ENCODE peak calls at places on chromosomes 7 and 10, in eight cellular contexts. One of them, this sample, is unnamed.

GRCh38 chr10:117759266-117759665 is 216.7 kb downstream of the EMX2 start:
- DNase-seq in iris pigment epithelial cell: no peak
- DNase-seq in DMS153: no peak
- DNase-seq in endothelial cell: no peak
- DNase-seq in globus pallidus: no peak
- DNase-seq in amniotic stem cell: no peak
- DNase-seq in stimulated activated CD4-positive, alpha-beta T cell treated with anti-CD3 and anti-CD28 coated beads, Interleukin-1b, Interleukin-23, amount 100 ng/mL, for 4 hours: no peak
- DNase-seq in neural crest cell: no peak
- DNase-seq in this sample: no peak

GRCh38 chr7:24980695-24981543 is 941 bp upstream of the OSBPL3 start:
- DNase-seq in globus pallidus: peak
- DNase-seq in iris pigment epithelial cell: peak
- DNase-seq in stimulated activated CD4-positive, alpha-beta T cell treated with anti-CD3 and anti-CD28 coated beads, Interleukin-1b, Interleukin-23, amount 100 ng/mL, for 4 hours: no peak
- DNase-seq in endothelial cell: no peak
- DNase-seq in neural crest cell: no peak
- DNase-seq in DMS153: peak
- DNase-seq in amniotic stem cell: no peak
- DNase-seq in this sample: no peak

GRCh38 chr7:157495594-157495993 is 158.8 kb downstream of the DNAJB6 start:
- DNase-seq in endothelial cell: no peak
- DNase-seq in iris pigment epithelial cell: no peak
- DNase-seq in stimulated activated CD4-positive, alpha-beta T cell treated with anti-CD3 and anti-CD28 coated beads, Interleukin-1b, Interleukin-23, amount 100 ng/mL, for 4 hours: no peak
- DNase-seq in amniotic stem cell: no peak
- DNase-seq in neural crest cell: no peak
- DNase-seq in globus pallidus: no peak
- DNase-seq in DMS153: no peak
- DNase-seq in this sample: no peak

GRCh38 chr7:151591866-151592265 is 72.2 kb upstream of the RHEB start:
- DNase-seq in endothelial cell: no peak
- DNase-seq in amniotic stem cell: no peak
- DNase-seq in neural crest cell: no peak
- DNase-seq in globus pallidus: no peak
- DNase-seq in iris pigment epithelial cell: no peak
- DNase-seq in stimulated activated CD4-positive, alpha-beta T cell treated with anti-CD3 and anti-CD28 coated beads, Interleukin-1b, Interleukin-23, amount 100 ng/mL, for 4 hours: no peak
- DNase-seq in DMS153: no peak
- DNase-seq in this sample: no peak

GRCh38 chr7:116713500-116713899 is 41.5 kb downstream of the MET start:
- DNase-seq in stimulated activated CD4-positive, alpha-beta T cell treated with anti-CD3 and anti-CD28 coated beads, Interleukin-1b, Interleukin-23, amount 100 ng/mL, for 4 hours: no peak
- DNase-seq in globus pallidus: no peak
- DNase-seq in amniotic stem cell: no peak
- DNase-seq in neural crest cell: no peak
- DNase-seq in endothelial cell: no peak
- DNase-seq in iris pigment epithelial cell: no peak
- DNase-seq in DMS153: no peak
- DNase-seq in this sample: no peak

GRCh38 chr10:20673175-20673574 is 223.9 kb downstream of the NEBL start:
- DNase-seq in amniotic stem cell: no peak
- DNase-seq in neural crest cell: no peak
- DNase-seq in DMS153: no peak
- DNase-seq in iris pigment epithelial cell: no peak
- DNase-seq in endothelial cell: no peak
- DNase-seq in globus pallidus: no peak
- DNase-seq in stimulated activated CD4-positive, alpha-beta T cell treated with anti-CD3 and anti-CD28 coated beads, Interleukin-1b, Interleukin-23, amount 100 ng/mL, for 4 hours: no peak
- DNase-seq in this sample: no peak

GRCh38 chr10:86957471-86958108 is at the start of gene MMRN2:
- DNase-seq in neural crest cell: no peak
- DNase-seq in globus pallidus: no peak
- DNase-seq in iris pigment epithelial cell: no peak
- DNase-seq in stimulated activated CD4-positive, alpha-beta T cell treated with anti-CD3 and anti-CD28 coated beads, Interleukin-1b, Interleukin-23, amount 100 ng/mL, for 4 hours: no peak
- DNase-seq in DMS153: no peak
- DNase-seq in amniotic stem cell: no peak
- DNase-seq in endothelial cell: peak
- DNase-seq in this sample: no peak

GRCh38 chr10:127919418-127920191 is 12.7 kb downstream of the PTPRE start:
- DNase-seq in endothelial cell: no peak
- DNase-seq in stimulated activated CD4-positive, alpha-beta T cell treated with anti-CD3 and anti-CD28 coated beads, Interleukin-1b, Interleukin-23, amount 100 ng/mL, for 4 hours: no peak
- DNase-seq in iris pigment epithelial cell: peak
- DNase-seq in globus pallidus: peak
- DNase-seq in neural crest cell: no peak
- DNase-seq in DMS153: no peak
- DNase-seq in amniotic stem cell: no peak
- DNase-seq in this sample: no peak

GRCh38 chr7:23450518-23450917 is 19.8 kb downstream of the IGF2BP3 start:
- DNase-seq in endothelial cell: no peak
- DNase-seq in DMS153: no peak
- DNase-seq in neural crest cell: no peak
- DNase-seq in iris pigment epithelial cell: no peak
- DNase-seq in amniotic stem cell: no peak
- DNase-seq in globus pallidus: no peak
- DNase-seq in stimulated activated CD4-positive, alpha-beta T cell treated with anti-CD3 and anti-CD28 coated beads, Interleukin-1b, Interleukin-23, amount 100 ng/mL, for 4 hours: no peak
- DNase-seq in this sample: no peak

GRCh38 chr10:35079763-35080162 is 10.4 kb downstream of the CUL2 start:
- DNase-seq in neural crest cell: no peak
- DNase-seq in iris pigment epithelial cell: peak
- DNase-seq in stimulated activated CD4-positive, alpha-beta T cell treated with anti-CD3 and anti-CD28 coated beads, Interleukin-1b, Interleukin-23, amount 100 ng/mL, for 4 hours: no peak
- DNase-seq in amniotic stem cell: peak
- DNase-seq in endothelial cell: no peak
- DNase-seq in globus pallidus: peak
- DNase-seq in DMS153: no peak
- DNase-seq in this sample: no peak

GRCh38 chr7:84191842-84192241 is 2.7 kb downstream of the SEMA3A start:
- DNase-seq in endothelial cell: no peak
- DNase-seq in globus pallidus: no peak
- DNase-seq in iris pigment epithelial cell: peak
- DNase-seq in amniotic stem cell: no peak
- DNase-seq in neural crest cell: no peak
- DNase-seq in DMS153: no peak
- DNase-seq in stimulated activated CD4-positive, alpha-beta T cell treated with anti-CD3 and anti-CD28 coated beads, Interleukin-1b, Interleukin-23, amount 100 ng/mL, for 4 hours: no peak
- DNase-seq in this sample: peak

GRCh38 chr7:44277851-44278250 is 47.5 kb downstream of the CAMK2B start:
- DNase-seq in globus pallidus: no peak
- DNase-seq in neural crest cell: no peak
- DNase-seq in stimulated activated CD4-positive, alpha-beta T cell treated with anti-CD3 and anti-CD28 coated beads, Interleukin-1b, Interleukin-23, amount 100 ng/mL, for 4 hours: no peak
- DNase-seq in iris pigment epithelial cell: peak
- DNase-seq in amniotic stem cell: no peak
- DNase-seq in endothelial cell: no peak
- DNase-seq in DMS153: no peak
- DNase-seq in this sample: no peak

GRCh38 chr7:80942261-80943041 is 23.6 kb upstream of the SEMA3C start:
- DNase-seq in DMS153: no peak
- DNase-seq in stimulated activated CD4-positive, alpha-beta T cell treated with anti-CD3 and anti-CD28 coated beads, Interleukin-1b, Interleukin-23, amount 100 ng/mL, for 4 hours: no peak
- DNase-seq in neural crest cell: no peak
- DNase-seq in amniotic stem cell: peak
- DNase-seq in iris pigment epithelial cell: peak
- DNase-seq in endothelial cell: no peak
- DNase-seq in globus pallidus: no peak
- DNase-seq in this sample: peak

GRCh38 chr7:70894799-70895198 is 237.1 kb upstream of the GALNT17 start:
- DNase-seq in globus pallidus: no peak
- DNase-seq in neural crest cell: no peak
- DNase-seq in amniotic stem cell: no peak
- DNase-seq in stimulated activated CD4-positive, alpha-beta T cell treated with anti-CD3 and anti-CD28 coated beads, Interleukin-1b, Interleukin-23, amount 100 ng/mL, for 4 hours: no peak
- DNase-seq in endothelial cell: no peak
- DNase-seq in iris pigment epithelial cell: no peak
- DNase-seq in DMS153: no peak
- DNase-seq in this sample: no peak

GRCh38 chr7:111363099-111363498 is 199.2 kb downstream of the IMMP2L start:
- DNase-seq in iris pigment epithelial cell: peak
- DNase-seq in endothelial cell: no peak
- DNase-seq in globus pallidus: no peak
- DNase-seq in amniotic stem cell: peak
- DNase-seq in neural crest cell: no peak
- DNase-seq in DMS153: no peak
- DNase-seq in stimulated activated CD4-positive, alpha-beta T cell treated with anti-CD3 and anti-CD28 coated beads, Interleukin-1b, Interleukin-23, amount 100 ng/mL, for 4 hours: no peak
- DNase-seq in this sample: no peak

GRCh38 chr7:23287612-23288011 is 11.5 kb upstream of the MALSU1 start:
- DNase-seq in stimulated activated CD4-positive, alpha-beta T cell treated with anti-CD3 and anti-CD28 coated beads, Interleukin-1b, Interleukin-23, amount 100 ng/mL, for 4 hours: no peak
- DNase-seq in neural crest cell: no peak
- DNase-seq in DMS153: no peak
- DNase-seq in globus pallidus: no peak
- DNase-seq in amniotic stem cell: no peak
- DNase-seq in endothelial cell: no peak
- DNase-seq in iris pigment epithelial cell: no peak
- DNase-seq in this sample: no peak

GRCh38 chr7:45890902-45891461 is 2.7 kb downstream of the IGFBP1 start:
- DNase-seq in neural crest cell: no peak
- DNase-seq in stimulated activated CD4-positive, alpha-beta T cell treated with anti-CD3 and anti-CD28 coated beads, Interleukin-1b, Interleukin-23, amount 100 ng/mL, for 4 hours: no peak
- DNase-seq in amniotic stem cell: no peak
- DNase-seq in globus pallidus: peak
- DNase-seq in iris pigment epithelial cell: peak
- DNase-seq in DMS153: peak
- DNase-seq in endothelial cell: no peak
- DNase-seq in this sample: no peak

GRCh38 chr10:70053896-70054641 is 1.4 kb downstream of the MACROH2A2 start:
- DNase-seq in globus pallidus: no peak
- DNase-seq in stimulated activated CD4-positive, alpha-beta T cell treated with anti-CD3 and anti-CD28 coated beads, Interleukin-1b, Interleukin-23, amount 100 ng/mL, for 4 hours: no peak
- DNase-seq in iris pigment epithelial cell: no peak
- DNase-seq in amniotic stem cell: no peak
- DNase-seq in DMS153: no peak
- DNase-seq in endothelial cell: peak
- DNase-seq in neural crest cell: peak
- DNase-seq in this sample: no peak

GRCh38 chr10:112988839-112989406 is 38.9 kb downstream of the TCF7L2 start:
- DNase-seq in iris pigment epithelial cell: no peak
- DNase-seq in amniotic stem cell: no peak
- DNase-seq in DMS153: no peak
- DNase-seq in endothelial cell: no peak
- DNase-seq in globus pallidus: no peak
- DNase-seq in neural crest cell: no peak
- DNase-seq in stimulated activated CD4-positive, alpha-beta T cell treated with anti-CD3 and anti-CD28 coated beads, Interleukin-1b, Interleukin-23, amount 100 ng/mL, for 4 hours: no peak
- DNase-seq in this sample: no peak

GRCh38 chr10:116371737-116372136 is 47.5 kb downstream of the CCDC172 start:
- DNase-seq in endothelial cell: no peak
- DNase-seq in iris pigment epithelial cell: peak
- DNase-seq in amniotic stem cell: no peak
- DNase-seq in neural crest cell: no peak
- DNase-seq in DMS153: no peak
- DNase-seq in stimulated activated CD4-positive, alpha-beta T cell treated with anti-CD3 and anti-CD28 coated beads, Interleukin-1b, Interleukin-23, amount 100 ng/mL, for 4 hours: no peak
- DNase-seq in globus pallidus: no peak
- DNase-seq in this sample: no peak

GRCh38 chr7:22182139-22182538 is 174.8 kb downstream of the RAPGEF5 start:
- DNase-seq in stimulated activated CD4-positive, alpha-beta T cell treated with anti-CD3 and anti-CD28 coated beads, Interleukin-1b, Interleukin-23, amount 100 ng/mL, for 4 hours: no peak
- DNase-seq in neural crest cell: no peak
- DNase-seq in iris pigment epithelial cell: no peak
- DNase-seq in endothelial cell: no peak
- DNase-seq in amniotic stem cell: no peak
- DNase-seq in DMS153: no peak
- DNase-seq in globus pallidus: no peak
- DNase-seq in this sample: no peak

GRCh38 chr10:82814635-82815034 is 939.6 kb downstream of the NRG3 start:
- DNase-seq in globus pallidus: no peak
- DNase-seq in stimulated activated CD4-positive, alpha-beta T cell treated with anti-CD3 and anti-CD28 coated beads, Interleukin-1b, Interleukin-23, amount 100 ng/mL, for 4 hours: no peak
- DNase-seq in neural crest cell: no peak
- DNase-seq in amniotic stem cell: no peak
- DNase-seq in endothelial cell: no peak
- DNase-seq in DMS153: no peak
- DNase-seq in iris pigment epithelial cell: peak
- DNase-seq in this sample: peak

GRCh38 chr10:127694580-127695193 is 42.3 kb upstream of the FOXI2 start:
- DNase-seq in globus pallidus: no peak
- DNase-seq in stimulated activated CD4-positive, alpha-beta T cell treated with anti-CD3 and anti-CD28 coated beads, Interleukin-1b, Interleukin-23, amount 100 ng/mL, for 4 hours: no peak
- DNase-seq in amniotic stem cell: no peak
- DNase-seq in DMS153: no peak
- DNase-seq in neural crest cell: peak
- DNase-seq in endothelial cell: peak
- DNase-seq in iris pigment epithelial cell: no peak
- DNase-seq in this sample: no peak

GRCh38 chr7:96719164-96719563 is 9.5 kb upstream of the SEM1 start:
- DNase-seq in amniotic stem cell: no peak
- DNase-seq in DMS153: peak
- DNase-seq in globus pallidus: no peak
- DNase-seq in endothelial cell: no peak
- DNase-seq in stimulated activated CD4-positive, alpha-beta T cell treated with anti-CD3 and anti-CD28 coated beads, Interleukin-1b, Interleukin-23, amount 100 ng/mL, for 4 hours: no peak
- DNase-seq in neural crest cell: no peak
- DNase-seq in iris pigment epithelial cell: no peak
- DNase-seq in this sample: no peak

GRCh38 chr10:113893570-113893969 is 39.1 kb downstream of the NHLRC2 start:
- DNase-seq in endothelial cell: no peak
- DNase-seq in amniotic stem cell: no peak
- DNase-seq in neural crest cell: no peak
- DNase-seq in stimulated activated CD4-positive, alpha-beta T cell treated with anti-CD3 and anti-CD28 coated beads, Interleukin-1b, Interleukin-23, amount 100 ng/mL, for 4 hours: no peak
- DNase-seq in globus pallidus: no peak
- DNase-seq in iris pigment epithelial cell: no peak
- DNase-seq in DMS153: no peak
- DNase-seq in this sample: no peak

GRCh38 chr7:143343596-143343995 is 18.9 kb downstream of the FAM131B start:
- DNase-seq in DMS153: no peak
- DNase-seq in amniotic stem cell: no peak
- DNase-seq in stimulated activated CD4-positive, alpha-beta T cell treated with anti-CD3 and anti-CD28 coated beads, Interleukin-1b, Interleukin-23, amount 100 ng/mL, for 4 hours: no peak
- DNase-seq in iris pigment epithelial cell: no peak
- DNase-seq in globus pallidus: no peak
- DNase-seq in neural crest cell: no peak
- DNase-seq in endothelial cell: no peak
- DNase-seq in this sample: no peak

GRCh38 chr10:108545921-108546320 is 1377.4 kb downstream of the XPNPEP1 start:
- DNase-seq in neural crest cell: no peak
- DNase-seq in amniotic stem cell: no peak
- DNase-seq in stimulated activated CD4-positive, alpha-beta T cell treated with anti-CD3 and anti-CD28 coated beads, Interleukin-1b, Interleukin-23, amount 100 ng/mL, for 4 hours: no peak
- DNase-seq in DMS153: no peak
- DNase-seq in globus pallidus: no peak
- DNase-seq in iris pigment epithelial cell: no peak
- DNase-seq in endothelial cell: no peak
- DNase-seq in this sample: no peak

GRCh38 chr10:61076572-61077114 is 132.7 kb upstream of the RHOBTB1 start:
- DNase-seq in stimulated activated CD4-positive, alpha-beta T cell treated with anti-CD3 and anti-CD28 coated beads, Interleukin-1b, Interleukin-23, amount 100 ng/mL, for 4 hours: no peak
- DNase-seq in neural crest cell: no peak
- DNase-seq in DMS153: no peak
- DNase-seq in amniotic stem cell: no peak
- DNase-seq in globus pallidus: no peak
- DNase-seq in endothelial cell: no peak
- DNase-seq in iris pigment epithelial cell: no peak
- DNase-seq in this sample: no peak

GRCh38 chr10:113619401-113619800 is 44.4 kb downstream of the NRAP start:
- DNase-seq in globus pallidus: no peak
- DNase-seq in neural crest cell: no peak
- DNase-seq in iris pigment epithelial cell: no peak
- DNase-seq in amniotic stem cell: no peak
- DNase-seq in DMS153: no peak
- DNase-seq in endothelial cell: no peak
- DNase-seq in stimulated activated CD4-positive, alpha-beta T cell treated with anti-CD3 and anti-CD28 coated beads, Interleukin-1b, Interleukin-23, amount 100 ng/mL, for 4 hours: no peak
- DNase-seq in this sample: no peak

GRCh38 chr7:99384523-99384922 is 10.0 kb downstream of the ARPC1B start:
- DNase-seq in neural crest cell: no peak
- DNase-seq in iris pigment epithelial cell: no peak
- DNase-seq in amniotic stem cell: no peak
- DNase-seq in stimulated activated CD4-positive, alpha-beta T cell treated with anti-CD3 and anti-CD28 coated beads, Interleukin-1b, Interleukin-23, amount 100 ng/mL, for 4 hours: no peak
- DNase-seq in DMS153: no peak
- DNase-seq in globus pallidus: no peak
- DNase-seq in endothelial cell: no peak
- DNase-seq in this sample: no peak

GRCh38 chr7:76262683-76263402 is 39.6 kb upstream of the HSPB1 start:
- DNase-seq in iris pigment epithelial cell: peak
- DNase-seq in neural crest cell: peak
- DNase-seq in DMS153: no peak
- DNase-seq in endothelial cell: peak
- DNase-seq in amniotic stem cell: no peak
- DNase-seq in stimulated activated CD4-positive, alpha-beta T cell treated with anti-CD3 and anti-CD28 coated beads, Interleukin-1b, Interleukin-23, amount 100 ng/mL, for 4 hours: no peak
- DNase-seq in globus pallidus: peak
- DNase-seq in this sample: no peak

GRCh38 chr7:139731802-139732470 is 45.9 kb downstream of the HIPK2 start:
- DNase-seq in endothelial cell: no peak
- DNase-seq in globus pallidus: peak
- DNase-seq in stimulated activated CD4-positive, alpha-beta T cell treated with anti-CD3 and anti-CD28 coated beads, Interleukin-1b, Interleukin-23, amount 100 ng/mL, for 4 hours: no peak
- DNase-seq in amniotic stem cell: peak
- DNase-seq in iris pigment epithelial cell: peak
- DNase-seq in neural crest cell: no peak
- DNase-seq in DMS153: no peak
- DNase-seq in this sample: peak

GRCh38 chr7:4799508-4800268 is 24.3 kb downstream of the AP5Z1 start:
- DNase-seq in DMS153: no peak
- DNase-seq in globus pallidus: no peak
- DNase-seq in amniotic stem cell: no peak
- DNase-seq in neural crest cell: no peak
- DNase-seq in endothelial cell: no peak
- DNase-seq in stimulated activated CD4-positive, alpha-beta T cell treated with anti-CD3 and anti-CD28 coated beads, Interleukin-1b, Interleukin-23, amount 100 ng/mL, for 4 hours: no peak
- DNase-seq in iris pigment epithelial cell: no peak
- DNase-seq in this sample: no peak

GRCh38 chr7:139995034-139995915 is 67.5 kb downstream of the PARP12 start:
- DNase-seq in iris pigment epithelial cell: peak
- DNase-seq in amniotic stem cell: no peak
- DNase-seq in stimulated activated CD4-positive, alpha-beta T cell treated with anti-CD3 and anti-CD28 coated beads, Interleukin-1b, Interleukin-23, amount 100 ng/mL, for 4 hours: no peak
- DNase-seq in globus pallidus: peak
- DNase-seq in neural crest cell: no peak
- DNase-seq in DMS153: no peak
- DNase-seq in endothelial cell: no peak
- DNase-seq in this sample: peak

This sample was measured in retinal pigment epithelial cell.